ENCODE peak calls at places on chromosome 17, in four cellular contexts. E is HCT116, J is HepG2, H is GM12878. A is an unnamed sample.

GRCh38 chr17:47989159-47989558 is 18.2 kb downstream of the CDK5RAP3 start:
- DNase-seq in J (no peak), H (no peak), E (no peak), A (no peak)

GRCh38 chr17:79485991-79486390 is 124.9 kb downstream of the RBFOX3 start:
- DNase-seq in H (no peak), E (no peak), J (no peak), A (peak)

GRCh38 chr17:77840576-77841160 is 117.8 kb upstream of the TNRC6C start:
- DNase-seq in H (no peak), J (no peak), E (no peak), A (no peak)

GRCh38 chr17:66954632-66955031 is 9.9 kb upstream of the CACNG4 start:
- DNase-seq in E (no peak), H (no peak), J (no peak), A (no peak)

GRCh38 chr17:27245230-27245696 is 48.7 kb upstream of the WSB1 start:
- DNase-seq in J (peak), H (peak), E (peak), A (peak)

GRCh38 chr17:339193-340061 is 13.2 kb downstream of the RPH3AL start:
- DNase-seq in H (no peak), J (no peak), E (no peak), A (no peak)

GRCh38 chr17:40301315-40301714 is 7.7 kb upstream of the RARA start:
- DNase-seq in H (no peak), E (no peak), J (no peak), A (no peak)

GRCh38 chr17:19787733-19788357 is 39.7 kb upstream of the ALDH3A1 start:
- DNase-seq in E (no peak), J (no peak), H (no peak), A (no peak)

GRCh38 chr17:78719630-78720298 is 62.3 kb downstream of the CYTH1 start:
- DNase-seq in H (no peak), E (no peak), J (no peak), A (no peak)

GRCh38 chr17:32596206-32596605 is 109.4 kb downstream of the CDK5R1 start:
- DNase-seq in H (no peak), E (no peak), J (no peak), A (no peak)

GRCh38 chr17:7552621-7553051 is 3.8 kb downstream of the TNFSF12 start:
- DNase-seq in H (peak), J (no peak), E (no peak), A (no peak)

GRCh38 chr17:41140360-41141132 is at the start of gene KRTAP4-6:
- DNase-seq in E (no peak), J (peak), H (no peak), A (no peak)

GRCh38 chr17:71866095-71866494 is 254.7 kb upstream of the SOX9 start:
- DNase-seq in E (no peak), H (no peak), J (no peak), A (no peak)

GRCh38 chr17:2087597-2088211 is 32.8 kb downstream of the HIC1 start:
- DNase-seq in E (no peak), H (peak), J (no peak), A (no peak)

DNA sequence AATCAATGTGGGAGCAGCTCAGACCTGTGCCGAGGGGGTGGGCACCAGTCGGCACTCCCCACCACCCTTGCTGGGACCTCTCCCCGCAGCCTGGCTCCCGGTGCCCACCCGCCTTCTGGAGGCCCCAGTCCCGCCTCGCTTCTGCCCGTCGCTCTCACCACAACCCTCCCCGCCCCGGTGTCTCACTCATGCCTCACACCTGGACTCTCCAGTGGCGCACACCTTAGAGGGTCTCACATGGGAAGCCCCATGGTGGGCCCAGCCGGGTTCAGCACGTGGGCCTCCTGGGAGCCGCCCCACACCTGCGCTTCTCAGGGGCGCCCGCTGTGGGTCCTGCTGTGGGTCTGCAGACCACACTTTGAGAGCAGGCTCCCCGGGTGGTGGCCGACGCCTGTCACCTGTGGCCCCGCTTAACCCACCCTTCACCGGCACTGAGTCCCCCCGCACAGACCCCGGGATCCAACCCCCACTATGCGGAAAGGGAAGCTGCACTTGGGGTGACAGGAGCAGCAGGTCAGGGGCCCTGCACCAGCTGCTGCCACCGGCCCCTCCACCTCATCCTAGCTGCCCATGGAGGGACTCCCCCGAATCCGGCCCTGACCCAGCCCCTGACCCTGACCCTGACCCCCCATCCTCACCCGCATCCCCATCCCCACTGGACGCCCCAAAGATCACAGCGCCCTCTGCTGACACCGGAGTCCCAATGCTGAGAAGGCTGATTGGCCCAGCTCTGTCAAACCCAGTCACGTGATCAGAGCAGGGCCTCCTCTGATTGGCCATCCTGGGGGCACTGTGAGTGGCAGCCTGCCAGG is 27.4 kb upstream of the SLC38A10 start:
- DNase-seq in J (peak), H (no peak), E (peak), A (peak)
- TF ChIP-seq ATF3 in J (no peak), H (peak), E (no peak), A (no peak)

DNA sequence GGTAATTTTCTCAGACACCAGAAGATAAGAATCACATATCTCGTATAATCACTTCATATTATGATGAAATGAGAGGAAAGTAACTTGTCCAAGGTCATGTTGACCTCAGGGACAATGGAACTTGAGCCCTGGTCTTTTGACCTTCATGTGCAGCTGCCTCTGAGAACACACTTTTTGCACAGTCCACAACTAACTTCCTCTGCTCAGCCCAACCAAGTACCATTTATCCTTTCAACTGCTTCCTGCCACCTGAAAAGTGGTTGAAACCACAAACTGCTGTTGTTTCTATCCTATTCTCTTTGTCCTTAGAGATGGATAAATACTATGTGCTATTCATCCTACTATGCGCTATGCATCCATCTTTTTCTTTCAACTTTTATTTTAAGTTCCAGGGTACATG is 2.3 kb upstream of the CCL1 start:
- DNase-seq in H (no peak), J (no peak), E (no peak), A (no peak)
- TF ChIP-seq ATF3 in H (no peak), J (no peak), E (no peak), A (no peak)

DNA sequence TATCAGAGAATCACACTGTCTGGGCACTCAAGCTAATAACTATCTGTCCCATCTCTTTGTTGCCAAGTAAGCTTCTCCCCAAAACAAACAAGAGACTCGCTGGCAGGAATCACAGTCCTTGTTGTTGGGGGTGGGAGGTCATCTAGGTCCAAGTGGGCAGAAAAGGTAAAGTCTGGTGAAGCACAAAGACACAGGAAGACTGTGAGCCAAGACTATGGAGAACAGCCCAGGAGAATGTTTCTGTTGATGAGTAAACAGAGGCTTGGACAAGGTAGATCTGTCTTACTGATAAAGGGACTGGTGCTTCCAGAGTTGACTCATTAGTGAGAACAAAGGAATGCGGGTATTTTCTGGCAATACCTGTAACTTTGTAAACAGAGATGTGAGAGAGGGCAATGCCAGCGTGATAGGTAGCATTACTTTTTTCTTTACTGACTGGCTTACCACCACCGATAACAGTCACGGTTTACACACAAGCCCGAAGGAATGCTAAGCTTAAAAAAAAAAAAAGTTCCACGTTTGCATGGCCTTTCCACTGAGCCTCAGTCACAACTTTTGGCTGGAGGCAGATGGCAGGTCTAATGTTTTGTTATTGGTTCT is 11.5 kb upstream of the MMD start:
- DNase-seq in J (peak), E (peak), H (no peak), A (no peak)
- TF ChIP-seq ATF3 in J (peak), E (no peak), H (no peak), A (no peak)

GRCh38 chr17:57257911-57258885 is 1.9 kb downstream of the MSI2 start:
- DNase-seq in E (no peak), H (no peak), J (peak), A (peak)
- TF ChIP-seq ATF3 in E (no peak), H (no peak), J (no peak), A (no peak)

DNA sequence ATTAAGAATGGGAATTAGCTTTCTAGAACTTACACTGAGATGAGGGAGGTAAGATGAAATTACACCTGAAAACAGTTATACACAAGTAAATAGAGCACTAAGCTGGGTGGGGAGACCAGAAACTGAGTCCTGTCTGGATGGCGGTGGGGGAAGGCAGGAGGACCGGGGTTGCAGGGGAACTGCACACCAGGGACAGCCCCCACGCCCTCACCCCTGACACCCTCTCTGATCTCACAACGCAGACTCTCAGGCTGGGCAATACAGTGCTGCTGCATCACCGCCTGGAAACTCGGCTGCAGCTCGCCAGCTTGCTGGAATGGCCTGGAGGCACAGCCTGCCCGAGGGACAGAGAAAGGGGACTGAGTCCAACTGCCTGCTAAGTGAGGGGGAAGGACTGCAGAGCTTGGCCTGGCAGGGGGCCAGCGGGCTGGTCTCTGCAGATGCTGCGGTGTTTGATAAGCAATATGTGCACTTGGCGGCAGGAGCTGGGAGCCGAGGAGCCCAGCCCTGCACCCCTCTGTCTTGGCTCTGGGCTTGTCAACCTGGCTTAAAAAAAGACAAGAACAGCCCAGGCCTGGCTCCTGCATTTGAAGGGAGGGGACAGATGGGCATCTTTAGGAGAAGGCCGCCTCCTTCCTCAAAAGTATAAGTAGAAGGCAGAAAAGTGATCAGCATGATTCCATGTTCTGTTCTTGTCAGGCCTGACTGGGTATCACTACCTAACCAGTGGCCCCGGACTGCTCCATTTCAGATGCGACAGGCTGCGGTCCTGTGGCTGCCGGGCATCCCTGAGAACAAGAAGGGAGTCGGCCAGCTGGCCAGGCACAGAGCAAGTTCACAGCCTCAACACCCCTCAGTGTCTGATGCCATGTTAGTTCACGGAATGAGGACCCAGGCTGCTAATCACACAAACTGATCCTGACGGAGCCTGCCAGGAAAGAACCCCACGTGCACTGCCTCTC is 30.2 kb downstream of the SPHK1 start:
- DNase-seq in E (no peak), H (no peak), J (no peak), A (no peak)
- TF ChIP-seq ATF3 in E (no peak), H (no peak), J (no peak), A (no peak)